ENCODE peak calls at places on chromosome 6, in five cellular contexts. One of them, this sample, is unnamed.

GRCh38 chr6:1917628-1918371 is 308.1 kb downstream of the FOXC1 start:
- DNase-seq in heart right ventricle: no peak
- DNase-seq in choroid plexus epithelial cell: peak
- DNase-seq in T-helper 1 cell: no peak
- DNase-seq in NCI-H2081 treated with DMSO at 0.1 percent for 48 hours: no peak
- DNase-seq in this sample: no peak

GRCh38 chr6:105301072-105301503 is 101.8 kb downstream of the PREP start:
- DNase-seq in heart right ventricle: peak
- DNase-seq in choroid plexus epithelial cell: peak
- DNase-seq in T-helper 1 cell: no peak
- DNase-seq in NCI-H2081 treated with DMSO at 0.1 percent for 48 hours: no peak
- DNase-seq in this sample: no peak

GRCh38 chr6:169411722-169412121 is 158.1 kb upstream of the THBS2 start:
- DNase-seq in heart right ventricle: no peak
- DNase-seq in choroid plexus epithelial cell: no peak
- DNase-seq in T-helper 1 cell: no peak
- DNase-seq in NCI-H2081 treated with DMSO at 0.1 percent for 48 hours: no peak
- DNase-seq in this sample: no peak

GRCh38 chr6:42211726-42212125 is 5.9 kb downstream of the MRPS10 start:
- DNase-seq in heart right ventricle: no peak
- DNase-seq in choroid plexus epithelial cell: no peak
- DNase-seq in T-helper 1 cell: no peak
- DNase-seq in NCI-H2081 treated with DMSO at 0.1 percent for 48 hours: no peak
- DNase-seq in this sample: no peak

GRCh38 chr6:52162940-52163908 is 23.0 kb upstream of the IL17A start:
- DNase-seq in heart right ventricle: no peak
- DNase-seq in choroid plexus epithelial cell: peak
- DNase-seq in T-helper 1 cell: no peak
- DNase-seq in NCI-H2081 treated with DMSO at 0.1 percent for 48 hours: no peak
- DNase-seq in this sample: no peak

GRCh38 chr6:107275330-107275865 is 160.1 kb upstream of the BEND3 start:
- DNase-seq in heart right ventricle: no peak
- DNase-seq in choroid plexus epithelial cell: no peak
- DNase-seq in T-helper 1 cell: no peak
- DNase-seq in NCI-H2081 treated with DMSO at 0.1 percent for 48 hours: no peak
- DNase-seq in this sample: no peak

GRCh38 chr6:116395647-116396046 is 24.9 kb downstream of the DSE start:
- DNase-seq in heart right ventricle: no peak
- DNase-seq in choroid plexus epithelial cell: no peak
- DNase-seq in T-helper 1 cell: no peak
- DNase-seq in NCI-H2081 treated with DMSO at 0.1 percent for 48 hours: no peak
- DNase-seq in this sample: no peak

GRCh38 chr6:83708970-83709747 is at the start of gene SNAP91:
- DNase-seq in heart right ventricle: no peak
- DNase-seq in choroid plexus epithelial cell: peak
- DNase-seq in T-helper 1 cell: no peak
- DNase-seq in NCI-H2081 treated with DMSO at 0.1 percent for 48 hours: peak
- DNase-seq in this sample: no peak

GRCh38 chr6:135281907-135282306 is 100.8 kb downstream of the MYB start:
- DNase-seq in heart right ventricle: no peak
- DNase-seq in choroid plexus epithelial cell: no peak
- DNase-seq in T-helper 1 cell: no peak
- DNase-seq in NCI-H2081 treated with DMSO at 0.1 percent for 48 hours: no peak
- DNase-seq in this sample: no peak

GRCh38 chr6:107115695-107116327 is 496 bp upstream of the BEND3 start:
- DNase-seq in heart right ventricle: peak
- DNase-seq in choroid plexus epithelial cell: peak
- DNase-seq in T-helper 1 cell: no peak
- DNase-seq in NCI-H2081 treated with DMSO at 0.1 percent for 48 hours: no peak
- DNase-seq in this sample: peak

GRCh38 chr6:129345890-129346289 is 364.1 kb downstream of the ARHGAP18 start:
- DNase-seq in heart right ventricle: no peak
- DNase-seq in choroid plexus epithelial cell: peak
- DNase-seq in T-helper 1 cell: no peak
- DNase-seq in NCI-H2081 treated with DMSO at 0.1 percent for 48 hours: no peak
- DNase-seq in this sample: no peak

GRCh38 chr6:6191909-6192308 is 128.6 kb downstream of the F13A1 start:
- DNase-seq in heart right ventricle: no peak
- DNase-seq in choroid plexus epithelial cell: no peak
- DNase-seq in T-helper 1 cell: no peak
- DNase-seq in NCI-H2081 treated with DMSO at 0.1 percent for 48 hours: no peak
- DNase-seq in this sample: no peak

GRCh38 chr6:149135809-149136208 is 181.7 kb upstream of the TAB2 start:
- DNase-seq in heart right ventricle: no peak
- DNase-seq in choroid plexus epithelial cell: no peak
- DNase-seq in T-helper 1 cell: no peak
- DNase-seq in NCI-H2081 treated with DMSO at 0.1 percent for 48 hours: no peak
- DNase-seq in this sample: no peak

GRCh38 chr6:138500867-138501446 is 1.7 kb upstream of the NHSL1 start:
- DNase-seq in heart right ventricle: no peak
- DNase-seq in choroid plexus epithelial cell: peak
- DNase-seq in T-helper 1 cell: no peak
- DNase-seq in NCI-H2081 treated with DMSO at 0.1 percent for 48 hours: no peak
- DNase-seq in this sample: no peak

GRCh38 chr6:112780498-112781096 is 433.5 kb downstream of the RFPL4B start:
- DNase-seq in heart right ventricle: peak
- DNase-seq in choroid plexus epithelial cell: peak
- DNase-seq in T-helper 1 cell: no peak
- DNase-seq in NCI-H2081 treated with DMSO at 0.1 percent for 48 hours: peak
- DNase-seq in this sample: peak

GRCh38 chr6:83199865-83200230 is 6.7 kb downstream of the RWDD2A start:
- DNase-seq in heart right ventricle: no peak
- DNase-seq in choroid plexus epithelial cell: peak
- DNase-seq in T-helper 1 cell: no peak
- DNase-seq in NCI-H2081 treated with DMSO at 0.1 percent for 48 hours: no peak
- DNase-seq in this sample: no peak

GRCh38 chr6:83221886-83222479 is 28.8 kb downstream of the RWDD2A start:
- DNase-seq in heart right ventricle: no peak
- DNase-seq in choroid plexus epithelial cell: peak
- DNase-seq in T-helper 1 cell: no peak
- DNase-seq in NCI-H2081 treated with DMSO at 0.1 percent for 48 hours: peak
- DNase-seq in this sample: no peak

GRCh38 chr6:106685833-106686232 is 56.5 kb downstream of the QRSL1 start:
- DNase-seq in heart right ventricle: no peak
- DNase-seq in choroid plexus epithelial cell: no peak
- DNase-seq in T-helper 1 cell: no peak
- DNase-seq in NCI-H2081 treated with DMSO at 0.1 percent for 48 hours: no peak
- DNase-seq in this sample: no peak

GRCh38 chr6:10720229-10720959 is 2.5 kb upstream of the TMEM14C start:
- DNase-seq in heart right ventricle: peak
- DNase-seq in choroid plexus epithelial cell: peak
- DNase-seq in T-helper 1 cell: peak
- DNase-seq in NCI-H2081 treated with DMSO at 0.1 percent for 48 hours: no peak
- DNase-seq in this sample: peak

GRCh38 chr6:131255434-131255833 is 120.2 kb downstream of the AKAP7 start:
- DNase-seq in heart right ventricle: no peak
- DNase-seq in choroid plexus epithelial cell: peak
- DNase-seq in T-helper 1 cell: no peak
- DNase-seq in NCI-H2081 treated with DMSO at 0.1 percent for 48 hours: no peak
- DNase-seq in this sample: no peak

GRCh38 chr6:45500924-45501816 is 123.4 kb upstream of the SUPT3H start:
- DNase-seq in heart right ventricle: no peak
- DNase-seq in choroid plexus epithelial cell: peak
- DNase-seq in T-helper 1 cell: no peak
- DNase-seq in NCI-H2081 treated with DMSO at 0.1 percent for 48 hours: no peak
- DNase-seq in this sample: no peak

GRCh38 chr6:149716584-149716983 is 1.3 kb downstream of the LATS1 start:
- DNase-seq in heart right ventricle: no peak
- DNase-seq in choroid plexus epithelial cell: peak
- DNase-seq in T-helper 1 cell: no peak
- DNase-seq in NCI-H2081 treated with DMSO at 0.1 percent for 48 hours: no peak
- DNase-seq in this sample: no peak